ENCODE peak calls at places on chromosomes 3 and 15, in nine cellular contexts. P is upper lobe of right lung, T is adrenal gland, U is endothelial cell of umbilical vein, Z is psoas muscle, W is A549, C is SK-N-SH, G is left lung, N is colonic mucosa. Y is an unnamed sample.
A peak's percentile ranks its signal among the peaks of the same experiment; 100 is the strongest.

GRCh38 chr3:154981201-154981600 is 98.9 kb upstream of the MME start:
- DNase-seq in W (no peak), P (no peak), Z (no peak), U (no peak), T (no peak), C (no peak), G (no peak), N (no peak), Y (no peak)

GRCh38 chr3:101203411-101203810 is 117.0 kb downstream of the IMPG2 start:
- DNase-seq in P (no peak), C (no peak), G (no peak), U (no peak), T (no peak), W (no peak), N (no peak), Z (no peak), Y (no peak)

GRCh38 chr15:48718646-48719045 is 73.1 kb upstream of the FBN1 start:
- DNase-seq in T (no peak), G (no peak), C (no peak), Z (peak; percentile 21), P (no peak), W (no peak), U (no peak), N (no peak), Y (no peak)

GRCh38 chr15:64130159-64130558 is 21.4 kb upstream of the SNX22 start:
- DNase-seq in W (no peak), U (no peak), N (no peak), C (no peak), G (no peak), Z (no peak), T (no peak), P (no peak), Y (no peak)

GRCh38 chr3:123158330-123158729 is 43.4 kb upstream of the SEC22A start:
- DNase-seq in N (peak; percentile 35), G (no peak), W (no peak), C (peak; percentile 19), U (peak; percentile 46), T (no peak), P (no peak), Z (no peak), Y (no peak)

GRCh38 chr3:36944641-36945270 is at the start of gene TRANK1:
- DNase-seq in Z (peak; percentile 67), N (peak; percentile 70), U (peak; percentile 35), W (peak; percentile 18), G (peak; percentile 91), P (peak; percentile 89), T (peak; percentile 61), C (no peak), Y (peak; percentile 89)

GRCh38 chr15:82551646-82552247 is 11.5 kb upstream of the RPS17 start:
- DNase-seq in U (no peak), T (no peak), C (no peak), N (no peak), Z (no peak), P (no peak), W (no peak), G (no peak), Y (no peak)

GRCh38 chr3:71688121-71688520 is 37.1 kb downstream of the EIF4E3 start:
- DNase-seq in C (no peak), G (no peak), Z (no peak), P (no peak), W (no peak), N (no peak), T (no peak), U (no peak), Y (no peak)

GRCh38 chr3:122563717-122564025 is 429 bp downstream of the PARP9 start:
- DNase-seq in G (no peak), Z (no peak), U (no peak), C (peak; percentile 30), T (peak; percentile 36), W (no peak), N (peak; percentile 29), P (no peak), Y (peak; percentile 30)

GRCh38 chr3:10015476-10015904 is 10.7 kb upstream of the FANCD2 start:
- DNase-seq in P (peak; percentile 87), W (no peak), U (peak; percentile 91), N (peak; percentile 70), G (no peak), T (peak; percentile 86), Z (peak; percentile 83), C (no peak), Y (no peak)

GRCh38 chr3:96201463-96201862 is 612.9 kb upstream of the EPHA6 start:
- DNase-seq in U (no peak), W (no peak), C (no peak), N (no peak), T (no peak), P (no peak), G (peak; percentile 39), Z (no peak), Y (no peak)

GRCh38 chr3:13209334-13209733 is 136.1 kb upstream of the IQSEC1 start:
- DNase-seq in C (no peak), Z (no peak), U (no peak), T (no peak), G (peak; percentile 50), P (peak; percentile 45), N (no peak), W (no peak), Y (no peak)

GRCh38 chr15:34217587-34218225 is 7.1 kb upstream of the EMC4 start:
- DNase-seq in C (no peak), U (no peak), Z (no peak), T (no peak), N (no peak), P (no peak), W (no peak), G (no peak), Y (no peak)

GRCh38 chr3:71813704-71814103 is 28.8 kb upstream of the PROK2 start:
- DNase-seq in U (no peak), N (no peak), C (no peak), W (no peak), G (no peak), P (no peak), Z (no peak), T (no peak), Y (no peak)

GRCh38 chr15:75981149-75981815 is 30.9 kb downstream of the NRG4 start:
- DNase-seq in Z (no peak), C (no peak), T (no peak), W (no peak), U (no peak), N (no peak), P (no peak), G (no peak), Y (no peak)

GRCh38 chr3:71444028-71444860 is 139.3 kb downstream of the FOXP1 start:
- DNase-seq in W (no peak), T (peak; percentile 52), G (peak; percentile 81), Z (peak; percentile 27), C (peak; percentile 73), U (peak; percentile 85), P (peak; percentile 77), N (peak; percentile 52), Y (peak; percentile 91)

GRCh38 chr3:47266709-47267489 is 15.7 kb downstream of the KIF9 start:
- DNase-seq in C (peak; percentile 73), W (no peak), T (peak; percentile 71), G (no peak), P (no peak), N (peak; percentile 39), Z (peak; percentile 87), U (peak; percentile 87), Y (peak; percentile 79)

GRCh38 chr3:30689202-30689641 is 82.8 kb downstream of the TGFBR2 start:
- DNase-seq in W (peak; percentile 37), U (peak; percentile 91), C (peak; percentile 71), P (no peak), Z (no peak), T (peak; percentile 62), N (peak; percentile 66), G (no peak), Y (no peak)

GRCh38 chr3:176814252-176814651 is 383.0 kb downstream of the TBL1XR1 start:
- DNase-seq in U (peak; percentile 39), C (peak; percentile 45), Z (peak; percentile 27), P (no peak), T (peak; percentile 41), G (no peak), W (peak; percentile 5), N (peak; percentile 58), Y (peak; percentile 46)

DNA sequence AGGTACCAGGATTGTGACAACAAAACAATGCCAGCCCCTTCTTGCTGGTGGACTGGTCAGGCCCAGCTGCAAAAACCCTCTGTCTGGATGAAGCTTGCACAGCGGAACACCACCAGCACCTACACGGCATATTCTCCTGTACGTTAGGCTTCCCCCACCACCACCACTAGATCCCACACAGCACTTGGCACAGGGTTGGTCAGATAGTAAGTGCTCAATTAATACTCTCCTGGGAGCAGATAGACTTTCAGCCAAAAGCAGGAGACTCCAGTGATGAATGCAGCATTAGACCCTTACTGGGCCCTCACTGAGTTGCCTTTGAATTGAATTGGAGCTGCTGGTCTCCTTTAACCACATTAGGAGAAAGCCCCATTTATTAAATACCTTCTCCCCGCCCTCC is 97.9 kb downstream of the CPN2 start:
- DNase-seq in N (no peak), W (no peak), Z (no peak), C (no peak), U (no peak), T (no peak), G (no peak), P (no peak), Y (no peak)
- TF ChIP-seq CTCF in N (no peak), W (no peak), Z (no peak), C (no peak), U (no peak), T (no peak), G (no peak), P (no peak), Y (no peak)

GRCh38 chr15:22979699-22980188 is 424 bp downstream of the CYFIP1 start:
- DNase-seq in U (peak; percentile 56), Z (peak; percentile 41), G (peak; percentile 84), C (peak; percentile 81), T (no peak), N (peak; percentile 40), W (peak; percentile 46), P (peak; percentile 73), Y (peak; percentile 64)
- H3K4me3 ChIP-seq in U (peak overlapping the region; percentile 62), Z (peak overlapping the region; percentile 89), G (peak overlapping the region; percentile 95), C (peak overlapping the region; percentile 78), T (peak overlapping the region; percentile 13), N (peak overlapping the region; percentile 85), W (peak overlapping the region; percentile 85), P (peak overlapping the region; percentile 89), Y (peak overlapping the region; percentile 92)

GRCh38 chr15:29862271-29862670 is 40.0 kb upstream of the TJP1 start:
- DNase-seq in W (no peak), U (no peak), C (no peak), T (no peak), Z (no peak), G (no peak), N (no peak), P (no peak), Y (no peak)
- H3K4me1 ChIP-seq in W (peaks cover 13% of the 10 kb centered on the region), U (no peaks in the 10 kb centered on the region), C (peaks cover 2% of the 10 kb centered on the region), T (peaks cover 7% of the 10 kb centered on the region), Z (no peaks in the 10 kb centered on the region), G (no peaks in the 10 kb centered on the region), N (no peaks in the 10 kb centered on the region), P (no peaks in the 10 kb centered on the region), Y (no peaks in the 10 kb centered on the region)

DNA sequence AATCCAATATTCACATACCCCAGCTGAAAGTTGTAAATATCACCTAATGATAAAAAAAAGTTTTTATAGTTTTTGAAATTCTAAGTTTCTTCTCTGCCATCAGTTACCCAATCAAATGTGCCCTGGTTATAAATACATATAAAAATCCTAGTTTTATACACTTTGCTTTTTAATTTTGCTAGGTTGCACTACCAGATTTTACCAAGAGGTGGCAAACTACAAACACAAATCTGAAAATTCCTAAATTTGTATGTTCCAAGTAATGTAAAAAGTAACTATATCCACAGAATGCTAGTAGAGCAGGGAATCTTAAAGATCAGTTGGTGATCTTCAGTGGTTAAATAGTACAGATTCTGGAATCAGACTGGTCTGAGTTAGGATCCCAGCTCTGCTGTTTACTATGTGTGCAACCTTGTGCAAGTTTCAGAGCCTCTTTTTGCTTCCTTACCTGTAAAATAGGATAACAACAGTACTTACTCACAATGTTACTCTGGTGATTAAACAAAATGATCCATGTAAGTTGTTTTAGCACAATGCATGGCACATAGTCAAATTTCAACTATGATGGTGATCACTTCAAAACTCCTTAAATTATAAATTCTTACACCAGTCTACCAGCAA is 11.0 kb downstream of the TRPM7 start:
- DNase-seq in W (peak; percentile 25), Z (no peak), N (no peak), T (no peak), G (no peak), C (peak; percentile 17), U (peak; percentile 69), P (no peak), Y (no peak)
- TF ChIP-seq CTCF in W (peak; percentile 88), Z (peak; percentile 78), N (peak; percentile 79), T (peak; percentile 77), G (peak; percentile 59), C (peak; percentile 93), U (peak; percentile 41), P (peak; percentile 78), Y (peak; percentile 78)